ENCODE peak calls at places on chromosomes 7 and 10, in four cellular contexts. One of them, this sample, is unnamed.

GRCh38 chr7:129343099-129343700 is 91.0 kb upstream of the STRIP2 start:
- DNase-seq in Panc1: peak
- DNase-seq in HTR-8/SVneo: peak
- DNase-seq in caudate nucleus: no peak
- DNase-seq in this sample: no peak

GRCh38 chr10:57260175-57260574 is 899.1 kb upstream of the ZWINT start:
- DNase-seq in Panc1: no peak
- DNase-seq in HTR-8/SVneo: no peak
- DNase-seq in caudate nucleus: no peak
- DNase-seq in this sample: no peak

GRCh38 chr7:2008101-2008935 is 224.4 kb downstream of the MAD1L1 start:
- DNase-seq in Panc1: no peak
- DNase-seq in HTR-8/SVneo: no peak
- DNase-seq in caudate nucleus: no peak
- DNase-seq in this sample: no peak

GRCh38 chr7:155210386-155210785 is 87.3 kb upstream of the INSIG1 start:
- DNase-seq in Panc1: no peak
- DNase-seq in HTR-8/SVneo: no peak
- DNase-seq in caudate nucleus: no peak
- DNase-seq in this sample: no peak

GRCh38 chr7:140448781-140449180 is 30.5 kb downstream of the MKRN1 start:
- DNase-seq in Panc1: no peak
- DNase-seq in HTR-8/SVneo: no peak
- DNase-seq in caudate nucleus: no peak
- DNase-seq in this sample: no peak

GRCh38 chr7:131826960-131827359 is 270.5 kb upstream of the PODXL start:
- DNase-seq in Panc1: no peak
- DNase-seq in HTR-8/SVneo: no peak
- DNase-seq in caudate nucleus: no peak
- DNase-seq in this sample: no peak

GRCh38 chr7:124722292-124722691 is 43.3 kb downstream of the GPR37 start:
- DNase-seq in Panc1: no peak
- DNase-seq in HTR-8/SVneo: no peak
- DNase-seq in caudate nucleus: no peak
- DNase-seq in this sample: no peak

GRCh38 chr10:59872892-59873463 is 33.4 kb downstream of the CCDC6 start:
- DNase-seq in Panc1: no peak
- DNase-seq in HTR-8/SVneo: no peak
- DNase-seq in caudate nucleus: no peak
- DNase-seq in this sample: no peak

GRCh38 chr7:20998309-20998708 is 211.6 kb upstream of the SP8 start:
- DNase-seq in Panc1: no peak
- DNase-seq in HTR-8/SVneo: no peak
- DNase-seq in caudate nucleus: no peak
- DNase-seq in this sample: no peak

GRCh38 chr7:2029936-2030335 is 202.8 kb downstream of the MAD1L1 start:
- DNase-seq in Panc1: no peak
- DNase-seq in HTR-8/SVneo: no peak
- DNase-seq in caudate nucleus: no peak
- DNase-seq in this sample: no peak

GRCh38 chr10:122657255-122657654 is 42.4 kb downstream of the C10orf120 start:
- DNase-seq in Panc1: no peak
- DNase-seq in HTR-8/SVneo: no peak
- DNase-seq in caudate nucleus: no peak
- DNase-seq in this sample: no peak